ENCODE peak calls at places on chromosomes 1 and 21, in seven cellular contexts. T, E, G, R, H, S and U are unnamed samples.

GRCh38 chr21:46437096-46437498 is 21.6 kb upstream of the DIP2A start:
- DNase-seq in T (no peak), E (no peak), G (no peak), R (no peak), H (no peak), S (no peak), U (no peak)

GRCh38 chr1:201907621-201908020 is 18.9 kb downstream of the SHISA4 start:
- DNase-seq in T (no peak), E (no peak), G (no peak), R (no peak), H (no peak), S (no peak), U (no peak)

GRCh38 chr1:87402192-87403046 is 73.7 kb downstream of the LMO4 start:
- DNase-seq in T (no peak), E (peak), G (peak), R (no peak), H (peak), S (no peak), U (no peak)

GRCh38 chr21:14452031-14452778 is 69.3 kb upstream of the HSPA13 start:
- DNase-seq in T (no peak), E (peak), G (peak), R (no peak), H (no peak), S (no peak), U (no peak)

GRCh38 chr21:33089439-33089838 is 19.5 kb downstream of the OLIG1 start:
- DNase-seq in T (peak), E (no peak), G (no peak), R (no peak), H (no peak), S (no peak), U (no peak)

GRCh38 chr1:58816072-58816746 is 32.4 kb upstream of the JUN start:
- DNase-seq in T (peak), E (peak), G (peak), R (peak), H (peak), S (peak), U (peak)

GRCh38 chr1:27934818-27935549 is at the start of gene SMPDL3B:
- DNase-seq in T (no peak), E (no peak), G (no peak), R (no peak), H (no peak), S (no peak), U (peak)

GRCh38 chr1:13702425-13703127 is 2.6 kb downstream of the PRDM2 start:
- DNase-seq in T (no peak), E (no peak), G (no peak), R (peak), H (no peak), S (no peak), U (no peak)

GRCh38 chr1:192807221-192807967 is 1.4 kb upstream of the RGS2 start:
- DNase-seq in T (no peak), E (peak), G (peak), R (no peak), H (no peak), S (no peak), U (peak)

GRCh38 chr1:53835491-53835890 is 2.6 kb downstream of the NDC1 start:
- DNase-seq in T (no peak), E (peak), G (peak), R (no peak), H (no peak), S (no peak), U (no peak)

GRCh38 chr1:63575340-63575826 is 17.8 kb upstream of the PGM1 start:
- DNase-seq in T (no peak), E (peak), G (no peak), R (no peak), H (no peak), S (no peak), U (peak)